ENCODE peak calls at places on chromosomes 16 and 17, in five cellular contexts. I is CD4-positive, alpha-beta T cell; H is naive thymus-derived CD8-positive, alpha-beta T cell; K is psoas muscle; L is putamen. S is an unnamed sample.

GRCh38 chr16:15440852-15441251 is 6.5 kb downstream of the BMERB1 start:
- DNase-seq in I (no peak), H (no peak), K (no peak), L (no peak), S (no peak)

GRCh38 chr17:14833201-14833773 is 431.8 kb downstream of the PMP22 start:
- DNase-seq in I (no peak), H (no peak), K (no peak), L (no peak), S (no peak)

GRCh38 chr17:65629234-65629690 is 67.8 kb upstream of the AXIN2 start:
- DNase-seq in I (no peak), H (no peak), K (no peak), L (no peak), S (no peak)

GRCh38 chr16:75252049-75252864 is 833 bp upstream of the BCAR1 start:
- DNase-seq in I (no peak), H (no peak), K (peak), L (no peak), S (no peak)

GRCh38 chr16:4612474-4612931 is 2.2 kb downstream of the UBALD1 start:
- DNase-seq in I (no peak), H (no peak), K (no peak), L (no peak), S (no peak)

GRCh38 chr16:58716468-58716867 is 17.6 kb downstream of the GOT2 start:
- DNase-seq in I (no peak), H (no peak), K (no peak), L (no peak), S (no peak)

GRCh38 chr16:2458887-2459646 is 842 bp upstream of the TEDC2 start:
- DNase-seq in I (no peak), H (no peak), K (no peak), L (no peak), S (no peak)

GRCh38 chr17:1289695-1290094 is 10.2 kb downstream of the TRARG1 start:
- DNase-seq in I (no peak), H (no peak), K (no peak), L (no peak), S (no peak)

GRCh38 chr17:55341432-55341831 is 76.7 kb downstream of the HLF start:
- DNase-seq in I (no peak), H (no peak), K (no peak), L (no peak), S (no peak)

S was measured in thoracic aorta.